ENCODE peak calls at places on chromosomes 4 and X, in seven cellular contexts. C, Y, T, M, R, U and W are unnamed samples.

GRCh38 chr4:18021470-18021719 is 160 bp downstream of the LCORL start:
- DNase-seq in C (no peak), T (peak), M (no peak), Y (no peak), U (peak), R (no peak), W (no peak)

GRCh38 chr4:25413261-25413660 is 36.2 kb downstream of the ANAPC4 start:
- DNase-seq in Y (no peak), R (no peak), C (no peak), U (no peak), M (no peak), T (no peak), W (no peak)

GRCh38 chr4:137310593-137311490 is 221.5 kb downstream of the PCDH18 start:
- DNase-seq in M (no peak), C (no peak), U (peak), R (no peak), Y (no peak), T (peak), W (no peak)

GRCh38 chr4:8050555-8051206 is 107.9 kb downstream of the ABLIM2 start:
- DNase-seq in U (peak), Y (peak), R (no peak), T (peak), C (no peak), M (peak), W (peak)

GRCh38 chr4:69773443-69773842 is 13.0 kb upstream of the SULT1B1 start:
- DNase-seq in C (peak), R (no peak), M (no peak), T (no peak), U (no peak), Y (no peak), W (no peak)

GRCh38 chr4:5863461-5864113 is 29.3 kb downstream of the CRMP1 start:
- DNase-seq in R (no peak), C (peak), U (peak), Y (no peak), M (no peak), T (no peak), W (no peak)

GRCh38 chrX:68504237-68504636 is 5.4 kb downstream of the YIPF6 start:
- DNase-seq in T (no peak), U (peak), M (peak), Y (no peak), C (peak), R (no peak), W (no peak)

GRCh38 chr4:174086829-174087799 is 196.4 kb downstream of the FBXO8 start:
- DNase-seq in C (no peak), T (no peak), Y (no peak), M (no peak), R (no peak), U (no peak), W (no peak)

GRCh38 chr4:171639540-171639939 is 173.7 kb upstream of the GALNTL6 start:
- DNase-seq in Y (no peak), C (no peak), U (no peak), R (peak), T (no peak), M (no peak), W (no peak)

GRCh38 chr4:144645621-144646522 is at the start of gene HHIP:
- DNase-seq in Y (peak), R (no peak), U (peak), C (peak), M (peak), T (peak), W (no peak)

GRCh38 chr4:139256349-139256748 is 23.7 kb downstream of the MGARP start:
- DNase-seq in R (no peak), U (no peak), C (no peak), M (no peak), Y (no peak), T (no peak), W (no peak)

GRCh38 chr4:165201806-165202205 is 5.6 kb upstream of the KLHL2 start:
- DNase-seq in M (no peak), R (no peak), C (no peak), Y (no peak), U (no peak), T (no peak), W (no peak)

GRCh38 chr4:38672247-38673071 is 8.5 kb downstream of the KLF3 start:
- DNase-seq in M (peak), T (peak), R (no peak), Y (peak), U (no peak), C (peak), W (no peak)

GRCh38 chr4:81518762-81519427 is 47.2 kb upstream of the RASGEF1B start:
- DNase-seq in M (no peak), T (no peak), U (no peak), Y (no peak), R (no peak), C (no peak), W (peak)

GRCh38 chrX:120302434-120302833 is 8.8 kb downstream of the TMEM255A start:
- DNase-seq in Y (no peak), T (no peak), C (no peak), R (peak), M (no peak), U (no peak), W (no peak)

GRCh38 chr4:5222951-5223350 is 171.7 kb downstream of the STK32B start:
- DNase-seq in Y (no peak), M (no peak), T (no peak), C (no peak), R (no peak), U (no peak), W (no peak)

GRCh38 chr4:39319678-39320077 is 46.5 kb downstream of the RFC1 start:
- DNase-seq in C (peak), Y (peak), T (peak), M (peak), R (no peak), U (peak), W (no peak)

GRCh38 chr4:143701365-143701764 is 890 bp upstream of the FREM3 start:
- DNase-seq in Y (no peak), U (no peak), R (no peak), C (no peak), M (no peak), T (no peak), W (no peak)

GRCh38 chrX:99795495-99795894 is 614.6 kb downstream of the PCDH19 start:
- DNase-seq in C (peak), U (no peak), R (no peak), M (no peak), Y (no peak), T (no peak), W (no peak)

GRCh38 chr4:88054229-88054628 is 46.8 kb downstream of the PKD2 start:
- DNase-seq in T (no peak), R (no peak), Y (no peak), C (no peak), U (no peak), M (no peak), W (no peak)

GRCh38 chr4:912548-913279 is 19.4 kb downstream of the GAK start:
- DNase-seq in R (no peak), C (no peak), T (no peak), U (no peak), M (no peak), Y (no peak), W (no peak)

GRCh38 chrX:53440101-53440500 is 5.9 kb upstream of the HSD17B10 start:
- DNase-seq in Y (no peak), T (no peak), M (no peak), U (no peak), R (no peak), C (no peak), W (no peak)

GRCh38 chrX:107968623-107969022 is 13.5 kb downstream of the TEX13B start:
- DNase-seq in R (no peak), C (no peak), M (no peak), T (no peak), Y (no peak), U (no peak), W (no peak)

GRCh38 chr4:79864470-79865190 is 208.4 kb downstream of the ANTXR2 start:
- DNase-seq in U (peak), Y (no peak), C (no peak), M (no peak), R (no peak), T (no peak), W (no peak)

GRCh38 chr4:7742807-7743158 is 196.9 kb downstream of the AFAP1 start:
- DNase-seq in R (no peak), Y (no peak), T (no peak), U (no peak), M (no peak), C (no peak), W (no peak)

GRCh38 chr4:59973496-59973895 is 1226.6 kb upstream of the ADGRL3 start:
- DNase-seq in T (no peak), C (no peak), Y (no peak), U (no peak), M (no peak), R (no peak), W (no peak)

GRCh38 chr4:76298227-76298626 is 8.3 kb upstream of the STBD1 start:
- DNase-seq in T (no peak), M (no peak), Y (no peak), C (no peak), U (no peak), R (no peak), W (no peak)

GRCh38 chr4:113565702-113566012 is 195.9 kb downstream of the CAMK2D start:
- DNase-seq in C (no peak), R (no peak), T (no peak), M (no peak), U (no peak), Y (no peak), W (no peak)

GRCh38 chr4:54687887-54688841 is 30.4 kb downstream of the KIT start:
- DNase-seq in R (no peak), C (no peak), Y (no peak), M (no peak), U (peak), T (no peak), W (no peak)

GRCh38 chr4:173074501-173074946 is 94.1 kb upstream of the GALNT7 start:
- DNase-seq in Y (no peak), C (peak), U (peak), R (no peak), T (no peak), M (no peak), W (peak)

GRCh38 chr4:121822796-121823504 is 733 bp downstream of the CCNA2 start:
- DNase-seq in Y (peak), U (no peak), R (no peak), T (peak), C (peak), M (peak), W (no peak)

GRCh38 chrX:72255864-72256263 is 17.0 kb upstream of the ERCC6L start:
- DNase-seq in T (no peak), M (no peak), Y (no peak), C (no peak), U (no peak), R (no peak), W (no peak)

GRCh38 chrX:54633641-54634040 is 103.6 kb downstream of the GNL3L start:
- DNase-seq in C (no peak), R (no peak), T (no peak), M (no peak), U (peak), Y (no peak), W (no peak)

GRCh38 chrX:40736170-40736505 is 796 bp upstream of the MED14 start:
- DNase-seq in C (no peak), T (no peak), R (no peak), M (no peak), U (no peak), Y (peak), W (no peak)

GRCh38 chr4:102579794-102580462 is 78.8 kb downstream of the NFKB1 start:
- DNase-seq in T (no peak), C (no peak), U (no peak), M (no peak), R (no peak), Y (no peak), W (no peak)

GRCh38 chr4:62434921-62435320 is 1234.8 kb downstream of the ADGRL3 start:
- DNase-seq in R (no peak), U (no peak), M (no peak), Y (no peak), T (no peak), C (no peak), W (no peak)

GRCh38 chr4:62431513-62431912 is 1231.4 kb downstream of the ADGRL3 start:
- DNase-seq in C (no peak), M (no peak), U (no peak), Y (no peak), T (no peak), R (no peak), W (no peak)

GRCh38 chr4:62429297-62429696 is 1229.2 kb downstream of the ADGRL3 start:
- DNase-seq in R (no peak), C (no peak), T (no peak), U (no peak), M (no peak), Y (no peak), W (no peak)
- TF ChIP-seq RFX5 in R (no peak), C (no peak), T (no peak), U (no peak), M (no peak), Y (no peak), W (no peak)

DNA sequence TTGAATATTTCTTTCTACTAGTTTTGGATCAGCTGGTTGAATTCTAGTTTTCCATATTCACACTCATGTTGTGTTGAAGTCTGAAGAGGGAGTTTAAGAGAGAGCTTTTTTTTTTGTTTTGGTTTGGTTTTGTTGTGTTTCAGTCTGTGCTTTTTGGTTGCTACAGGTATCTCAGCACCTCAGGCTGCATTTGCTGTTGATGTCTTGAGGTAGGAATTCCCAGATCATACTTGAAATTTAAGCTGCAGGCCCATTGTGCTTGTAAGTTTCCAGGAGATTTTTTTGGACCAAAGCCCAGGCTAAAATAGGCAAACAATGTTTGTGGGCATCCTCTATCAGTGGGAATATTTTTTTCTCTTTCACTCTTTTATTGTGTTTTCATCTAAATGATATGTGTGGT is 190.2 kb upstream of the AGA start:
- DNase-seq in C (no peak), T (no peak), M (no peak), R (no peak), Y (no peak), U (no peak), W (no peak)
- TF ChIP-seq RFX5 in C (no peak), T (no peak), M (no peak), R (no peak), Y (no peak), U (no peak), W (no peak)

GRCh38 chr4:185305979-185306442 is 89.7 kb downstream of the LRP2BP start:
- DNase-seq in U (peak), T (no peak), M (no peak), C (peak), Y (no peak), R (no peak), W (no peak)
- TF ChIP-seq RFX5 in U (no peak), T (no peak), M (no peak), C (no peak), Y (no peak), R (no peak), W (no peak)

GRCh38 chr4:2339458-2340271 is 77.8 kb upstream of the MXD4 start:
- DNase-seq in U (no peak), C (no peak), R (no peak), M (no peak), Y (no peak), T (no peak), W (no peak)
- TF ChIP-seq RFX5 in U (no peak), C (no peak), R (no peak), M (no peak), Y (no peak), T (no peak), W (no peak)

DNA sequence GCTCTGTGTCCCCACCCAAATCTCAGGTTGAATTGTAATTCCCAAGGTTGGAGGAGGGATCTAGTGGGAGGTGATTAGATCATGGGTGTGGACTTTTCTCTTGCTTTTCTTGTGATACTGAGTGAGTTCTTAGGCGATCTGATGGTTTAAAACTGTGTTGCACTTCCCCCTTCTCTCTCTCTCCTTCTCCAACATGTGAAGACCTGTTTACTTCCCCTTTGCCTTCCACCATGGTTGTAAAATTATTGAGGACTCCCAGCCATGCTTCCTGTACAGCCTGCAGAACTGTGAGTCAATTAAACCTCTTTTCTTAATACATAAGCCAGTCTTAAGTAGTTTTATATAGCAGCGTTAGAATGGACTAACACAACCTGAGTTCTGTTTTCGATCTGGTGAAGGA is 738.2 kb downstream of the ARAP2 start:
- DNase-seq in T (no peak), M (no peak), R (no peak), Y (no peak), U (no peak), C (no peak), W (no peak)
- TF ChIP-seq RFX5 in T (no peak), M (no peak), R (no peak), Y (no peak), U (no peak), C (no peak), W (no peak)

DNA sequence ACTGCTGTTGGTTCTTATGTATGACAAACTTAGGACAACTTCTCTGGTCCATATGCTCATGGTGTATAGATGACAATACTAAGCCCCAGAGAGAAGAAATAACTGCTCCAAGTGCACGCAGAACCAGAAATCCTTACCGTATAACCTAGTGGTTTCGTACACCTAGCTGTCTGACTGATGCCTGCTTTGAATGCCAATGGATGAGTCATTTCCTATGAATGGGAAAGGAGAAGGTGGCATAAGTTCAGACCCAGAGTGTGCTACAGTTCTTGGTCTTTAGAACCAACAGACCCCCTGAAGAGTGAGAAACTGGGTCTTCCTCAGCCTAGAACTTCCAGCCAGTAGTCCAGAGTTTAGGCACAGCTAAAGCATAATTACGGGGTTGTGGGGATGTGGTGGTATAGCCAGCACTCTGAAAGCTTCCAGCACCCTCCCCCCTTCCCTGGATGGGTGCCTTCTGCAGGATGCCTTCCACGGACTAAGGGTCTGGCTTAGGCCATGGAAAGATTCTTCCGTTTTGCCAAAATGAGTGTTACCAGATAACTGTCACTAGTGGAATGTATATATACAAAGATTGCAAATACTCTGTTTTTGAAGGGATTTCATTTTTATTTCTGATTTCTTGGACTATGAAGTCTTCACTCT is 84.6 kb upstream of the PACRGL start:
- DNase-seq in C (no peak), Y (peak), U (no peak), M (no peak), R (no peak), T (no peak), W (no peak)
- TF ChIP-seq RFX5 in C (no peak), Y (no peak), U (no peak), M (no peak), R (no peak), T (no peak), W (no peak)

GRCh38 chr4:151532001-151532708 is 123.2 kb downstream of the FHIP1A start:
- DNase-seq in C (no peak), M (no peak), T (no peak), U (no peak), Y (no peak), R (no peak), W (no peak)
- TF ChIP-seq RFX5 in C (no peak), M (no peak), T (no peak), U (no peak), Y (no peak), R (no peak), W (no peak)

DNA sequence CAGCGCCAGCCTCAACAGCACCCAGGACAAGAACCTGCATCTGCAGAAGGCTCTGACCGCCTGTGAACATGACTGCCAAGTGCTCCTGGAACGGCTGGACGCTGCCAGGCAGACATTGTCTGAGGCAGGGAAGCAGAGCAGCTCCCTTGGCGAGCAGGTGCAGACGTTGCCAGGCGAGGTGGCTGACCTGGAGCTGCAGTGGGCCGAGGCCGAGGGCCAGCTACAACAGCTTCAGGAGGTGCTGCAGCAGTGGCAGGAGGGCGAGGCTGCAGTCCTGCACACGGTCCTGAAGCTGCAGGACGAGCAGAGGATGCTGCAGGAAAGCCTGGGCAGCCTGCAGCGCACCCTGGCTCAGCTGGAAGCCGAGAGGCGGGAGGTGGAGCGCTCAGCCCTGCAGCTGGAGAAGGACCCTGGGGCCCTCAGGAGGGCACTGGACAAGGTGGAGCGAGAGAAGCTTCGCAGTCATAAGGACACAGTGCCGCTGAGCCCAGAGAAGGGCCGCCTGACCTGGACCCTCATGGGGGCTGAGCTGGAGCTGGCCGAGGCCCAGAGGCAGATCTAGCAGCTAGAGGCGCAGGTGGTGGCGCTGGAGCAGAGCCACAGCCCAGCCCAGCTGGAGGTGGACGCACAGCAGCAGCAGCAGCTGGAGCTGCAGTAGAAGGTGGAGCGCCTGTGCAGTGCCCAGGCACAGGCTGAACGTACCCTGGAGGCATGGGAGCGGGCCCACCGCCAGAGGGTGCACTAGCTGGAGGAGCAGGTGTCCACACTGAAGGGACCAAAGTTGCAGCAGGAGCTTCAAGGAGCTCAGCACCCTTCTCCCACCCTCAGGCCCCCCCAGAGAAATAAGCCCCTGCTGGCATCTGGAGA is 16.4 kb downstream of the SMIM10L2A start:
- DNase-seq in R (no peak), C (peak), M (peak), U (no peak), Y (peak), T (peak), W (no peak)
- TF ChIP-seq RFX5 in R (no peak), C (no peak), M (no peak), U (no peak), Y (no peak), T (no peak), W (no peak)

DNA sequence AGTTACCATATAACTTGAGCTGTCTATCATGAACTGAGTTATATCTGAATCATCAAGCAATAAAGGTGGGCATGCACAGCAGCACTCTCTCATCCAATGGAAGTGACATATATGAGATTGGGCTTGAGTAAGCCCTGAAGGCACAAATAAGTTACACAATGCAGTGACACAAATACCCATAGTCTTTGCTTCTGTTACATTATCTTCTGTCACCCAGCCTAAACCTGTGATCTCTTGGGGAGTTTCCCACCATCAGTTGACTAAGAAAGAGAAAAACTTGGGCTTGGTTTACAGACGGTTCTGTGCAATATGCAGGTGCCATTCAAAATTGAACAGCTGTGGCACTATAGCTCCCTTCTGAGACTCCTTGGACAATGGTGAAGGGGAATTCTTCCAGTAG is 138.8 kb upstream of the IL15 start:
- DNase-seq in C (no peak), Y (no peak), M (no peak), T (no peak), R (peak), U (no peak), W (no peak)
- TF ChIP-seq RFX5 in C (no peak), Y (no peak), M (no peak), T (no peak), R (no peak), U (no peak), W (no peak)